ENCODE peak calls at places on chromosomes 1 and 21, in seven cellular contexts. One of them, this sample, is unnamed.

GRCh38 chr1:28983509-28984310 is 69.3 kb downstream of the EPB41 start:
- DNase-seq in adrenal gland: peak
- DNase-seq in ascending aorta: no peak
- DNase-seq in esophagus squamous epithelium: no peak
- DNase-seq in cardiac fibroblast: no peak
- DNase-seq in heart right ventricle: peak
- DNase-seq in psoas muscle: peak
- DNase-seq in this sample: no peak

GRCh38 chr1:34781844-34782391 is 904 bp downstream of the GJB3 start:
- DNase-seq in esophagus squamous epithelium: no peak
- DNase-seq in psoas muscle: no peak
- DNase-seq in cardiac fibroblast: no peak
- DNase-seq in adrenal gland: no peak
- DNase-seq in heart right ventricle: no peak
- DNase-seq in ascending aorta: no peak
- DNase-seq in this sample: no peak

GRCh38 chr1:200872446-200873115 is at the start of gene GPR25:
- DNase-seq in esophagus squamous epithelium: no peak
- DNase-seq in psoas muscle: no peak
- DNase-seq in ascending aorta: no peak
- DNase-seq in adrenal gland: no peak
- DNase-seq in cardiac fibroblast: no peak
- DNase-seq in heart right ventricle: no peak
- DNase-seq in this sample: no peak

GRCh38 chr1:245880754-245881403 is 626.2 kb downstream of the SMYD3 start:
- DNase-seq in psoas muscle: no peak
- DNase-seq in ascending aorta: no peak
- DNase-seq in heart right ventricle: no peak
- DNase-seq in esophagus squamous epithelium: no peak
- DNase-seq in cardiac fibroblast: peak
- DNase-seq in adrenal gland: no peak
- DNase-seq in this sample: peak

GRCh38 chr1:100290291-100290690 is 24.3 kb downstream of the RTCA start:
- DNase-seq in adrenal gland: no peak
- DNase-seq in psoas muscle: no peak
- DNase-seq in heart right ventricle: no peak
- DNase-seq in cardiac fibroblast: peak
- DNase-seq in ascending aorta: no peak
- DNase-seq in esophagus squamous epithelium: no peak
- DNase-seq in this sample: no peak

GRCh38 chr1:93489756-93490155 is 41.8 kb downstream of the FNBP1L start:
- DNase-seq in adrenal gland: no peak
- DNase-seq in heart right ventricle: no peak
- DNase-seq in psoas muscle: no peak
- DNase-seq in esophagus squamous epithelium: no peak
- DNase-seq in cardiac fibroblast: no peak
- DNase-seq in ascending aorta: no peak
- DNase-seq in this sample: peak

GRCh38 chr1:53878492-53879105 is 11.0 kb downstream of the YIPF1 start:
- DNase-seq in adrenal gland: no peak
- DNase-seq in heart right ventricle: no peak
- DNase-seq in ascending aorta: no peak
- DNase-seq in esophagus squamous epithelium: no peak
- DNase-seq in psoas muscle: no peak
- DNase-seq in cardiac fibroblast: peak
- DNase-seq in this sample: peak

GRCh38 chr1:115377411-115377810 is 39.4 kb upstream of the NGF start:
- DNase-seq in cardiac fibroblast: peak
- DNase-seq in heart right ventricle: no peak
- DNase-seq in ascending aorta: no peak
- DNase-seq in adrenal gland: no peak
- DNase-seq in esophagus squamous epithelium: no peak
- DNase-seq in psoas muscle: no peak
- DNase-seq in this sample: peak

GRCh38 chr1:54460861-54461382 is 54.7 kb upstream of the SSBP3 start:
- DNase-seq in psoas muscle: no peak
- DNase-seq in cardiac fibroblast: no peak
- DNase-seq in esophagus squamous epithelium: no peak
- DNase-seq in ascending aorta: no peak
- DNase-seq in adrenal gland: no peak
- DNase-seq in heart right ventricle: no peak
- DNase-seq in this sample: no peak

GRCh38 chr1:100005424-100005823 is 35.6 kb downstream of the SLC35A3 start:
- DNase-seq in psoas muscle: no peak
- DNase-seq in cardiac fibroblast: no peak
- DNase-seq in esophagus squamous epithelium: no peak
- DNase-seq in heart right ventricle: no peak
- DNase-seq in adrenal gland: no peak
- DNase-seq in ascending aorta: no peak
- DNase-seq in this sample: no peak

GRCh38 chr1:54460346-54460745 is 54.2 kb upstream of the SSBP3 start:
- DNase-seq in adrenal gland: no peak
- DNase-seq in ascending aorta: no peak
- DNase-seq in cardiac fibroblast: no peak
- DNase-seq in psoas muscle: no peak
- DNase-seq in heart right ventricle: no peak
- DNase-seq in esophagus squamous epithelium: no peak
- DNase-seq in this sample: no peak

GRCh38 chr21:28473530-28474225 is 519.0 kb downstream of the LTN1 start:
- DNase-seq in adrenal gland: no peak
- DNase-seq in ascending aorta: no peak
- DNase-seq in heart right ventricle: no peak
- DNase-seq in esophagus squamous epithelium: no peak
- DNase-seq in psoas muscle: no peak
- DNase-seq in cardiac fibroblast: peak
- DNase-seq in this sample: no peak

GRCh38 chr1:11498956-11499824 is 20.2 kb downstream of the DISP3 start:
- DNase-seq in esophagus squamous epithelium: no peak
- DNase-seq in adrenal gland: no peak
- DNase-seq in cardiac fibroblast: no peak
- DNase-seq in heart right ventricle: no peak
- DNase-seq in psoas muscle: no peak
- DNase-seq in ascending aorta: no peak
- DNase-seq in this sample: no peak

GRCh38 chr1:198699167-198700015 is 60.6 kb downstream of the PTPRC start:
- DNase-seq in psoas muscle: no peak
- DNase-seq in ascending aorta: no peak
- DNase-seq in esophagus squamous epithelium: no peak
- DNase-seq in cardiac fibroblast: peak
- DNase-seq in heart right ventricle: peak
- DNase-seq in adrenal gland: peak
- DNase-seq in this sample: peak

GRCh38 chr1:14598007-14598497 is 433 bp upstream of the KAZN start:
- DNase-seq in ascending aorta: no peak
- DNase-seq in heart right ventricle: no peak
- DNase-seq in psoas muscle: no peak
- DNase-seq in cardiac fibroblast: no peak
- DNase-seq in adrenal gland: no peak
- DNase-seq in esophagus squamous epithelium: no peak
- DNase-seq in this sample: no peak

GRCh38 chr1:26472901-26473845 is 933 bp downstream of the HMGN2 start:
- DNase-seq in cardiac fibroblast: peak
- DNase-seq in adrenal gland: peak
- DNase-seq in psoas muscle: peak
- DNase-seq in ascending aorta: peak
- DNase-seq in esophagus squamous epithelium: peak
- DNase-seq in heart right ventricle: peak
- DNase-seq in this sample: peak
- TF ChIP-seq CTCF in cardiac fibroblast: no peak
- TF ChIP-seq CTCF in adrenal gland: no peak
- TF ChIP-seq CTCF in psoas muscle: no peak
- TF ChIP-seq CTCF in ascending aorta: no peak
- TF ChIP-seq CTCF in esophagus squamous epithelium: no peak
- TF ChIP-seq CTCF in heart right ventricle: no peak
- TF ChIP-seq CTCF in this sample: no peak

GRCh38 chr1:76583875-76584477 is 283.3 kb upstream of the ST6GALNAC5 start:
- DNase-seq in heart right ventricle: no peak
- DNase-seq in esophagus squamous epithelium: no peak
- DNase-seq in cardiac fibroblast: no peak
- DNase-seq in adrenal gland: no peak
- DNase-seq in ascending aorta: no peak
- DNase-seq in psoas muscle: no peak
- DNase-seq in this sample: no peak

GRCh38 chr1:76585980-76586674 is 281.2 kb upstream of the ST6GALNAC5 start:
- DNase-seq in ascending aorta: no peak
- DNase-seq in psoas muscle: no peak
- DNase-seq in heart right ventricle: no peak
- DNase-seq in esophagus squamous epithelium: no peak
- DNase-seq in cardiac fibroblast: no peak
- DNase-seq in adrenal gland: no peak
- DNase-seq in this sample: no peak

GRCh38 chr1:76580206-76580605 is 287.1 kb upstream of the ST6GALNAC5 start:
- DNase-seq in ascending aorta: no peak
- DNase-seq in psoas muscle: no peak
- DNase-seq in cardiac fibroblast: no peak
- DNase-seq in heart right ventricle: no peak
- DNase-seq in esophagus squamous epithelium: no peak
- DNase-seq in adrenal gland: no peak
- DNase-seq in this sample: no peak

GRCh38 chr1:76587213-76587612 is 280.1 kb upstream of the ST6GALNAC5 start:
- DNase-seq in adrenal gland: no peak
- DNase-seq in cardiac fibroblast: no peak
- DNase-seq in ascending aorta: no peak
- DNase-seq in heart right ventricle: no peak
- DNase-seq in esophagus squamous epithelium: no peak
- DNase-seq in psoas muscle: no peak
- DNase-seq in this sample: no peak

DNA sequence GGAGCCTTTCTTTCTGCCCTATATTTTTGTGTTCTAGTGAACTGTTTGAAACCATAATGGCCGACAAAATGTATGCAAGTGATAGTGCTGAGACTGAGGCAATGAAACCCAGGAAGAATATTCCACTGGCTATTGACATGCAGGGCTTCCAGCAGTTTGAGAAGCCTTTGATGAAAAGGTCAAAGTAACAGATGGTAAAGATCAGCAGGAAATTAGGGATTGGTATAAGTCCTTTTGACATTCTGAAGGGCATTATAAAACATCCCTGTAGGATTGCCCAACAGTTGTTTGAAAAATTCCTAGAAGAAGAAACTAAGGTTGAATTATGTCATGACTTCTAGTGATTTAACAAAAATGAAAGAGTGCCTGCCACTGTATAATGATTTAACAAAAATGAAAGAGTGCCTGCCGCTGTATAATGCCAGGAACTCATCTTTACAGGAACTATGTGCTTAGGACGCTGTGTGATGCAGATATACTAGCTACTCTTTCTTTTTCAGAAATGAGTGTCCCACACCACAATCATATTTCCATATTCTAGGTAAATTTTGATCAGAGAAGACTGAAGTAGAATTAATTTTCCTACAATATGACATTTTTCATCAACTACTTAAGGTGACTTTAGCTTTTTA is 283.9 kb upstream of the ST6GALNAC5 start:
- DNase-seq in psoas muscle: no peak
- DNase-seq in adrenal gland: no peak
- DNase-seq in heart right ventricle: no peak
- DNase-seq in esophagus squamous epithelium: no peak
- DNase-seq in ascending aorta: no peak
- DNase-seq in cardiac fibroblast: no peak
- DNase-seq in this sample: no peak
- H3K4me3 ChIP-seq in psoas muscle: no peak
- H3K4me3 ChIP-seq in adrenal gland: no peak
- H3K4me3 ChIP-seq in heart right ventricle: no peak
- H3K4me3 ChIP-seq in esophagus squamous epithelium: no peak
- H3K4me3 ChIP-seq in ascending aorta: no peak
- H3K4me3 ChIP-seq in cardiac fibroblast: no peak
- H3K4me3 ChIP-seq in this sample: no peak

DNA sequence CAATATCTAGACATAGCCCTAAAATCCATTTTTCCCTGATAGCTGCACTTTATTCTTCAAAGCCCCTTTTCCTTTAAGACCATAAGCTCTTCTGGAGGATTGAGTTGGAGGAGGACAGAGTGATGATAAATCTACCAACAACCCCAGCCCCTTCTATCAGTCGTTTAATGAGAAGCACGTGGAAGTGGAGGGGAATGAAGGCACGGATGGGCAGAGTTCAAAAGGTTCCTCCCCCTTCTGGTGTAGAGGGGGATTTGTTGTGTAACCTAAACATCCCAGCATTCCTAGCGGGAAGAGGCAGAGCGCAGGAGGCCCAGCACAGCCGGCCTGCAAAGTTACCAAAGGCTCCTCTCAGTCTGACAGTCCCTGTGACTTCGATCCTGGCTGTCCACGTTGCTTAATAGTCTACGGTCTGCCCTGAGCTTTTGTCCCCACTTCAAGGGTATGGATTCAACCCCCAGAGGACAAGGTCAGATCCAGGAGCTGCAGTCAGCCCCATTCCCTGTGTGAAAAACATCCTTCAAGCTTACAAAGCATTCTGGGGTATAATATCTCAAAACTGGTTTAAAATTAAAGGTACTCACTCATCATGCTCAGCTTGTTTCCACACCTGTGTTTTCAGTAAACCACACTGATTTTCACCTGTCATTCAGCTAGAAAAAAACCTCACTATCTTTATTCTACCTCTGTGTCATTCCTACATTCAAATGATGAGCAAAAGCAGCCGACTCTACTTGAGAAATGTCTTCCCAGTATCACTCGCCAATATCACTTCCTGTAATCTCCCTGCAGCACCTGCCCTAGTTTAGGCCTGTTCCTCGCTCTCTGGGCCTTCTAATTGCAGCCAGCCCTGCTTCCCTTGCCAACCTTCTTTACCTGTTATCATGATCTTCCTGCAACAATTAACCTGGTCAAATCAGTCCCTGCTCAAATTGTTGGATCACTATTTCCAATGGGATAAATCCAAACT is 117.9 kb downstream of the PLPP3 start:
- DNase-seq in adrenal gland: no peak
- DNase-seq in ascending aorta: no peak
- DNase-seq in heart right ventricle: no peak
- DNase-seq in psoas muscle: no peak
- DNase-seq in cardiac fibroblast: no peak
- DNase-seq in esophagus squamous epithelium: no peak
- DNase-seq in this sample: no peak
- TF ChIP-seq CTCF in adrenal gland: no peak
- TF ChIP-seq CTCF in ascending aorta: no peak
- TF ChIP-seq CTCF in heart right ventricle: no peak
- TF ChIP-seq CTCF in psoas muscle: no peak
- TF ChIP-seq CTCF in cardiac fibroblast: no peak
- TF ChIP-seq CTCF in esophagus squamous epithelium: no peak
- TF ChIP-seq CTCF in this sample: no peak

DNA sequence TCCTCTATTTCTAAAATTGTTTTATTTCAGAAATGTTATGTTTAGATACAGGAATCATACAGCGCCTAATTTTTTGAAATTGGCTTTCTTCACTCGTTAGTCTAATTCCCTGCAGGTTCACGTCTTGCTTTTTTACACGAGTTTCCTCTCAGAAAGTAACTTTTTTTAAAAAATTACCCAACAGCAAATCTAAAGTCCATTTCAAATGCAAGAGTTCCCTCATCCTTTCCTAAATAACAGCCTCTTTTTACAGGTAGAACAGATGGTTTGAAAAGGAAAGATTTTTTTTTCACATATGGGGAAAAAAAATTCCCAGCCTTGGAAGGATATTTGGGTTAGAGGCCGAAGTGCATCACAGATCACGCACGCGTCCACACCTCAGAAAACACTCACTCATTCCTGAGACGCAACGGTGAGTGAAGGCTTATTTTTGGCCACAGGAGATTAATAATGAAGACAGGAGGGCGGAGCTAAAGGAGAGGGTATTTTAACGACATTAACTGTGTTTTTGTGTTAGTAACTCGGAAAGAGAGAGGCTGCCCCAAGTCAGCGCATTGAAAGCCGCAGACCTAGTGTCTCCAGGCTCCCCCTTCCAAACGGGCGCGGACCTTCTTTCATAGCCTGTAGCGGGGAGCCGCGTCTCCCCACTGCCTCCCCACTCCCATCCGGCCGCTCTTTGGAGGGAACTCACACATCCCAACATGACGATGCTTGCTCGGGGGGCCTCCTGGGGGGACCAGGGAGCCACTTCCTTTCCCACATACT is 936 bp upstream of the RIPK4 start:
- DNase-seq in ascending aorta: no peak
- DNase-seq in esophagus squamous epithelium: no peak
- DNase-seq in cardiac fibroblast: peak
- DNase-seq in adrenal gland: no peak
- DNase-seq in heart right ventricle: no peak
- DNase-seq in psoas muscle: no peak
- DNase-seq in this sample: no peak
- H3K4me3 ChIP-seq in ascending aorta: peak
- H3K4me3 ChIP-seq in esophagus squamous epithelium: peak
- H3K4me3 ChIP-seq in cardiac fibroblast: peak
- H3K4me3 ChIP-seq in adrenal gland: no peak
- H3K4me3 ChIP-seq in heart right ventricle: no peak
- H3K4me3 ChIP-seq in psoas muscle: no peak
- H3K4me3 ChIP-seq in this sample: peak